ENCODE peak calls at places on chromosomes 5 and 9, in five cellular contexts. P is lower lobe of right lung, T is nephron progenitor cell, G is choroid plexus epithelial cell, F is astrocyte of the cerebellum. U is an unnamed sample.

GRCh38 chr5:140293091-140293996 is 9.6 kb downstream of the PFDN1 start:
- DNase-seq in F (no peak), G (peak), P (no peak), T (no peak), U (no peak)

GRCh38 chr5:136133416-136134383 is 1.1 kb downstream of the SMAD5 start:
- DNase-seq in T (peak), F (peak), P (peak), G (peak), U (no peak)

GRCh38 chr9:113247640-113248039 is 26.3 kb downstream of the SLC31A1 start:
- DNase-seq in T (no peak), G (no peak), F (no peak), P (no peak), U (no peak)

GRCh38 chr9:37371565-37372464 is 50.7 kb upstream of the GRHPR start:
- DNase-seq in T (no peak), G (peak), P (no peak), F (no peak), U (no peak)

GRCh38 chr5:56814963-56815656 is at the start of gene MAP3K1:
- DNase-seq in G (peak), P (peak), F (no peak), T (peak), U (no peak)

GRCh38 chr5:119966028-119966427 is 336.7 kb downstream of the FAM170A start:
- DNase-seq in P (no peak), T (no peak), F (no peak), G (peak), U (no peak)

GRCh38 chr5:124231240-124231639 is 515.2 kb downstream of the ZNF608 start:
- DNase-seq in P (no peak), T (no peak), F (no peak), G (no peak), U (no peak)

GRCh38 chr9:84331119-84331791 is 9.3 kb downstream of the SLC28A3 start:
- DNase-seq in P (peak), G (no peak), T (no peak), F (no peak), U (peak)

GRCh38 chr5:82911902-82912301 is 165.3 kb downstream of the TMEM167A start:
- DNase-seq in G (no peak), F (no peak), P (no peak), T (no peak), U (no peak)

GRCh38 chr5:176355400-176356178 is 6.0 kb downstream of the KIAA1191 start:
- DNase-seq in P (no peak), T (no peak), F (no peak), G (no peak), U (no peak)

DNA sequence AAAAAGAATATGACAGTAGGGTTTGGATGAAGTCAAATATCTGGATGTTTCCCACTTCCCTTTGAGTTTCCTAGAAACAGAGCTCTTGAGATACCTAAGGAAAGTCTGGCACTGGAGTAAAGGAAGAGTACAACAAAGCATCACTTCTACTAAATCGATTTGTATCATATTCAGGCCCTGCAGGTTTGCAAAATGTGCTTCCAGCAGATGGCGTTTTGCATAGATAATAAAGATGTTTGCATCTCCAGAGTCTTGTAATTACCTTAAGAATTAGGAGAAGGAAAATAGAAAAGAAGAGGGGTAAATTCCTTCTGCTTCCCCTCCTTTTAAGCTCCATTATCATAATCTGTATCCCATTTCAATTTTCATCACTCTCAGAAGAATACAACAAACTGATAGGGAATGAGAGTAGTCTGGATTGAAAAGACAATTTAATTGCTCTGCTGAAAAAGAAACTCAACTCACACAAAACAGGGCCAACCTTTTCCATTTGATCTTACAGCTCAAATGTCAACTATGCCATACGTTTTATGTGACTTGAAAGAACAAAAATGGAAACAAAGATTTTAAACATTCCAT is 380.4 kb downstream of the PTPRD start:
- DNase-seq in G (peak), F (no peak), P (no peak), T (no peak), U (no peak)
- TF ChIP-seq CTCF in G (peak), F (peak), P (no peak), T (no peak), U (peak)

GRCh38 chr9:7236186-7236585 is 478.4 kb downstream of the KDM4C start:
- DNase-seq in T (no peak), G (no peak), F (no peak), P (no peak), U (no peak)

GRCh38 chr9:7234144-7234543 is 476.4 kb downstream of the KDM4C start:
- DNase-seq in P (no peak), T (peak), G (peak), F (no peak), U (no peak)

GRCh38 chr9:7238244-7238637 is 480.5 kb downstream of the KDM4C start:
- DNase-seq in P (no peak), F (no peak), G (no peak), T (no peak), U (no peak)

GRCh38 chr9:7237473-7238243 is 479.9 kb downstream of the KDM4C start:
- DNase-seq in P (no peak), F (peak), T (no peak), G (peak), U (no peak)

DNA sequence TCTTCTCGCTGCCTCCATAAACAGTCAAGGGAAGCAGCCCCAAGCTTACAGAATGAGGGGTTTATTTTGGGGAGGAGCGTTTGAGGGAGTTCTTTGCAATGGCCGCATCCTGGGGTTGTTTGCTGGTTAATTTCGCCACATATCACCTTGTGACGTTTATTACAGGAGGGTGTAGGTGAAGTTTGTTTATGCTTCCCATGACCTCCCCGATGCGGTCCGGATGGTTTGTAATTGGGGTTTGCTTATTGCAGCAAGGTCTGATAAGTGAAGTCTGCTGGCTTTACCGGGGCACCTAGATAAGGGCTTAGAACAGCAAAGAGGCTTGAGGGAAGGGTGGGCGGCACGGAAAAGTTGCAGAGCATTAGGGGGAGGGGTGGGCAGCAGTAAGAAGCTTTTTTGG is 475.7 kb downstream of the KDM4C start:
- DNase-seq in F (no peak), P (no peak), T (peak), G (no peak), U (no peak)
- TF ChIP-seq CTCF in F (no peak), P (no peak), T (no peak), G (no peak), U (no peak)

DNA sequence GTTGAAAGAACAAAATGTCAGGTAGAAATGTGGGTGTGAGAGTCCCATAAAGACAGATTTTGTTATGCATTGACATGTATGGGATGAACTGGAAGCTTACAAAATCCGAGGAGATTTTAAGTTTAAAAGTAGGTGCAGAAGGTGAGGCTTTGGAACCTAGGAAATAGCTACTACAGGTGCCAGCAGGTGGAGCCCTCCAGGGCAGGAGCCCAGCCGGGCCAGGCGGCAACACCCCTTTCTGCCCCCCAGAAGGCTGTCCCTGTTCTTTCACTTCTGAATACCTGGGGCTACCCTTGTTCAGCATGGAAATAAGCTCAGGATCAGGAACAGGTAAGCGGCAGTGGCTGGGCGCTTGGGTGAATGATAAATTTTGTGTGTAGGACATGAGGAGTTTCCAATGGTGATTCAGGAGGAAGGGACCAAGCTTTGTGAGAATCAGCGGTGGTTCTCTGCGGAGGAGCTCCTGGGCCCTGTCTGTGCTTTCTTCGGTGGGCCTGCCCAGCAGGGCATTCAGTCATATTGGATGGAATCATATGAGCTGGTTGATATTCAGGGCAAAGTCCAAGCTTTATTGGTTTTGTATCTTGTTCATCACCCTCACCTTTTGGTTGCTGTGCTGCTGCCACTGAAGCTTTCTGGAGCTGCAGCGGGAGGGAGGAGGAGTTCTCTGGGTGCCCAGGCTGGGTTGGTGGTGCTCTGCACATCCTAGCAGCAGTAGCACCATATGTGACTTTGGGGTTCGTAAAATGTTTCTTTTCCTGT is 12.3 kb downstream of the PCBD2 start:
- DNase-seq in F (no peak), T (no peak), P (no peak), G (no peak), U (no peak)
- TF ChIP-seq CTCF in F (peak), T (peak), P (no peak), G (peak), U (peak)

DNA sequence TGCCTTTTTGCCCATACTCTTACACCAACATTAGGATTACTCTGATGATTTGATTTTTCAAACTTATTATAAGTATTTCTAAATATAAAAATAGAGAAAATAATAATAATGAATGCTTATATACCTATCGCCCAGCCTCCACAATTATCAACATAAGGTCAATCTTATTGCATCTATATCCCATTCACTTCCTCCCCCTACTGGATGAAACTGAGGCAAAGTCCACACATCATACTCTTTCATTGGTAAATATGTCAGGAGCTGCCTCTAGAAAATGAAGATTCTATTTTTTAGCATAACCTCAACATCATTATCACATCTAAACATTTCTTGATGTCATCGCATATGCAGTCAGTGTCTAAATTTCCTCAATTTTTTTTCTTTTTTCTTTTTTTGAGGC is 44.3 kb downstream of the SH3RF2 start:
- DNase-seq in P (no peak), F (no peak), G (peak), T (no peak), U (no peak)
- TF ChIP-seq CTCF in P (no peak), F (no peak), G (peak), T (no peak), U (no peak)

DNA sequence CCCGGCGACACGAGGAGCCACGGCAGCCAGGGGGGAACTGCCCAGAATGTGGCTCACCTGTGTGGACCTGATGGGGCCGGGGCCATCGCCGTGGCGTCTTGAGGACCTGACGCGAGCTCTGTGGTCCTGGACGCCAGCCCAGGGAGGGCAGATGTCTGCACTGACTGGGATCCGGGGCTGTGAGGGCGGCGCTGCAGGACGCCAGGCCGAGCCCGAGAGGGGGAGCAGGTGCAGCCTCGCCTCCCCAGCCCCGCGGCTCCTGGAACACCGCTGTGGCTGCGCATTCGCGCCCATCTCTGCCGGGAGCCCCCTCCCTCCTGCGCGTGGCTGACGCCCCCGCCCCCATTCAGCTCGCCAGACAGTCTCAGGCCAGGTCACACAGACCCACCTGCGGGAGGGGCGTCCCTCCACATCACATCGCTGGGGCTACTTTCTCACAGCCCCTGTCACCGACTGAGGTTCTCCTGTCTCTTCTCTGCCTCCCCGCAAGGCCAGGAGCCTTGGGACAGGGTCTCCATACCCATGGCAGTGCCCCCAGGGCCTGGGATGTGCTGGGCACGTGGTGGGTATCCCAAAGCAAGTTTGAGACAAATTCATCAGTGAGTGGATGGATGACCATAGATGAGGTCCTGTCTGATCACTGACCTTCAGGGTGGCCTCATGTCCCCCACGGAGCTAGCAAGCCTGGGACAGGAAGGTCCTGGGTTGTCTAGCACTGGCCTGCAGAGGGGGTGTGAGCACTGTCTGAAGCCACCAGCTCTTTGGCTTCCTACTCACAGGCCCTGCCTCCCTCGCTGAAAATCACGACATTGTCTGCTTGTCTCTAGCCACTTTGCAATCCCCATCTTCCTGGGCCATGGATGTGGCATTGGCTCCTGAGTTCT is 47.3 kb downstream of the RASGEF1C start:
- DNase-seq in P (no peak), G (peak), F (no peak), T (no peak), U (no peak)
- TF ChIP-seq CTCF in P (no peak), G (peak), F (no peak), T (no peak), U (peak)

GRCh38 chr5:71832812-71833456 is 113.9 kb downstream of the CARTPT start:
- DNase-seq in G (no peak), F (no peak), P (no peak), T (no peak), U (no peak)

GRCh38 chr5:71838286-71838685 is 119.2 kb downstream of the CARTPT start:
- DNase-seq in T (no peak), F (no peak), G (no peak), P (no peak), U (no peak)

GRCh38 chr5:71836547-71837112 is 117.6 kb downstream of the CARTPT start:
- DNase-seq in P (no peak), T (no peak), G (peak), F (no peak), U (no peak)

GRCh38 chr5:71834575-71834974 is 115.5 kb downstream of the CARTPT start:
- DNase-seq in G (no peak), F (no peak), T (no peak), P (no peak), U (no peak)

GRCh38 chr5:71836084-71836483 is 117.0 kb downstream of the CARTPT start:
- DNase-seq in P (no peak), T (no peak), G (peak), F (no peak), U (no peak)
- TF ChIP-seq CTCF in P (no peak), T (no peak), G (peak), F (peak), U (no peak)

DNA sequence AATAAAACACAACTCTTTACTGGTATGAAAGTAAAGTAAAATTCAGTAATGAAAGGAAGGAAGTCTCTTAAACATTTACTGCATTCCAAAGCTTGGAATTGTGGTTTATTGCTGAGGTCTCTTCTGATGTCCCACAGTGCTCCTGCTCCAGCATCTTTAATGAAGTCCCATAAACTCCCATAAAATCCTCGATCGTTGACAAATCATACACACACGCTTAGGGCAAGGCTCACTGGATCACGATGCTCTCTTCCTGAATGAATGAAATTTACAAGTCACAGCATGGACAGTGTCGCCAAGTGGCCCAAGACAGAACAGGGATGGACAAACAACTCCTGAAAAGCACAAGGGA is 213.3 kb downstream of the CRB2 start:
- DNase-seq in G (no peak), T (no peak), P (no peak), F (no peak), U (no peak)
- TF ChIP-seq CTCF in G (no peak), T (no peak), P (no peak), F (no peak), U (no peak)

DNA sequence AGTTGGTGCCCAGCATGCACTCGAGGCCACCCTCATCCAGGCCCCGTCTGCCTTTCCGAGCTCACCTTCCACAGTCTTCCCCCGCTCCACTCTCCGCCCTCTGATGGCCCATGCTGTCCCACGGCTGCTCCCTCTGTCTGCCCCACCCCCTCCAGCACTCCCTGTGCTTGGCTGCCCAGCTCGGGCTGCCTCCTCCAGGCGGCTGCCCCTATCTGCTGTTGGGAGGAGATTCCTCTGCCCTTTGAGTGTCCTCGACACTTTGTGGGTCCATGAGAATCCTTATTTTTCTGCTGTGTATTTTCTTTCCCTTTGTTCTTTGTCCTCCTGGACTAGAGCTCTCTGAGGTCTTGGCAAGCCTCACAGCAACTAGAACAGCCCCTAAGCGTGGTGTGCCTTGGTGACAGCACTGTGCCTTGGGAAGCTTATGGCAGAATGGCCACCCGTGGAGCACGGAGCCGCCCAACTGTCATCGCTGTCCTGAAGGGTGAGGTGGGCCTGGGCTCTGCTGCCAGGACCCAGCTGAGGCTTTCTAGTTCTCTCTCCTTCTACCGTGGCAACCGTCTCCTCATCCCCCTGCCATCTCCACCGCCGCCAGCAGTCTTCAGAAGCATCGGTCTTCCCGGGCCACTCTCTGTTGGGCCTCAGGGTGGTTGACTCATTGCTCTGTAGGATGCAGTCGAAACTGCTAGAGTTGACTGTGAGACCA is 5.2 kb downstream of the NTMT1 start:
- DNase-seq in G (peak), F (no peak), T (no peak), P (no peak), U (no peak)
- TF ChIP-seq CTCF in G (no peak), F (no peak), T (no peak), P (no peak), U (no peak)

DNA sequence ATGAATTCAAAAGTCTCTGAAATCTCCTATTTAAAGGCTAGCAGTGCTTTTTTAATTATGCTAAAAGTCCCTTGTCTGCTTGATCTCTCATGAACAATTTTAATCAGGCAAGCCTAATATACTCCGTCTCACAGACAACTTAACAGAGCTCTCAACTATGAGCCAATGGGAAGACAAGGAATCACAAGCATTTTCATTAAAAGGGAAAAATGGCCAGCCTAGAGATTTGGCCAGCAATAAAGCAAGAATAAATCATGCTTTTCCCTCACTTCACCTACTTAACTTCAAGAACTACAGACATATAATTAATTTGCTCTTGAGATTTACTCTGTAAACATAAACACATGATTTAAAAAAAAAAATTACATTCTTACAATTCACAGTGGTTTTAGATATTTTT is 78.0 kb downstream of the RFX3 start:
- DNase-seq in P (no peak), G (no peak), T (no peak), F (no peak), U (no peak)
- TF ChIP-seq CTCF in P (no peak), G (no peak), T (no peak), F (no peak), U (no peak)

GRCh38 chr9:97781902-97782301 is 71.1 kb upstream of the FOXE1 start:
- DNase-seq in T (no peak), F (no peak), G (no peak), P (no peak), U (no peak)
- TF ChIP-seq CTCF in T (no peak), F (no peak), G (no peak), P (no peak), U (no peak)

U was measured in kidney epithelial cell.